ENCODE peak calls at places on chromosomes 11 and 22, in six cellular contexts. One of them, this sample, is unnamed.

GRCh38 chr11:85886089-85887056 is 31.2 kb downstream of the CCDC83 start:
- DNase-seq in heart left ventricle: no peak
- DNase-seq in spleen: no peak
- DNase-seq in BJ: peak; percentile 94
- DNase-seq in endothelial cell: no peak
- DNase-seq in fibroblast of mammary gland: peak; percentile 57
- DNase-seq in this sample: peak; percentile 71

GRCh38 chr11:28833670-28834069 is 725.5 kb downstream of the METTL15 start:
- DNase-seq in heart left ventricle: no peak
- DNase-seq in spleen: no peak
- DNase-seq in BJ: peak; percentile 65
- DNase-seq in endothelial cell: no peak
- DNase-seq in fibroblast of mammary gland: peak; percentile 72
- DNase-seq in this sample: no peak

GRCh38 chr11:8253566-8253965 is 10.1 kb downstream of the LMO1 start:
- DNase-seq in heart left ventricle: no peak
- DNase-seq in spleen: peak; percentile 18
- DNase-seq in BJ: no peak
- DNase-seq in endothelial cell: no peak
- DNase-seq in fibroblast of mammary gland: no peak
- DNase-seq in this sample: no peak

GRCh38 chr22:46025973-46026906 is 49.3 kb upstream of the WNT7B start:
- DNase-seq in heart left ventricle: no peak
- DNase-seq in spleen: peak; percentile 63
- DNase-seq in BJ: no peak
- DNase-seq in endothelial cell: no peak
- DNase-seq in fibroblast of mammary gland: no peak
- DNase-seq in this sample: no peak

GRCh38 chr22:37158963-37159290 is 9.2 kb upstream of the IL2RB start:
- DNase-seq in heart left ventricle: no peak
- DNase-seq in spleen: no peak
- DNase-seq in BJ: no peak
- DNase-seq in endothelial cell: no peak
- DNase-seq in fibroblast of mammary gland: no peak
- DNase-seq in this sample: no peak

GRCh38 chr11:118792642-118793124 is 1.7 kb upstream of the DDX6 start:
- DNase-seq in heart left ventricle: peak; percentile 80
- DNase-seq in spleen: peak; percentile 84
- DNase-seq in BJ: peak; percentile 53
- DNase-seq in endothelial cell: peak; percentile 56
- DNase-seq in fibroblast of mammary gland: peak; percentile 90
- DNase-seq in this sample: no peak

GRCh38 chr11:57476223-57476882 is 16.0 kb downstream of the RTN4RL2 start:
- DNase-seq in heart left ventricle: peak; percentile 48
- DNase-seq in spleen: peak; percentile 87
- DNase-seq in BJ: no peak
- DNase-seq in endothelial cell: no peak
- DNase-seq in fibroblast of mammary gland: no peak
- DNase-seq in this sample: no peak

GRCh38 chr11:63871962-63872832 is 33.3 kb downstream of the MARK2 start:
- DNase-seq in heart left ventricle: peak; percentile 86
- DNase-seq in spleen: peak; percentile 89
- DNase-seq in BJ: peak; percentile 92
- DNase-seq in endothelial cell: peak; percentile 44
- DNase-seq in fibroblast of mammary gland: peak; percentile 95
- DNase-seq in this sample: peak; percentile 70

GRCh38 chr11:94563176-94563847 is 3.9 kb upstream of the PIWIL4 start:
- DNase-seq in heart left ventricle: no peak
- DNase-seq in spleen: no peak
- DNase-seq in BJ: no peak
- DNase-seq in endothelial cell: no peak
- DNase-seq in fibroblast of mammary gland: peak; percentile 72
- DNase-seq in this sample: no peak

GRCh38 chr11:72605958-72606357 is 68.3 kb downstream of the PDE2A start:
- DNase-seq in heart left ventricle: no peak
- DNase-seq in spleen: no peak
- DNase-seq in BJ: no peak
- DNase-seq in endothelial cell: no peak
- DNase-seq in fibroblast of mammary gland: no peak
- DNase-seq in this sample: no peak

GRCh38 chr11:75148436-75148983 is 2.4 kb upstream of the SLCO2B1 start:
- DNase-seq in heart left ventricle: no peak
- DNase-seq in spleen: no peak
- DNase-seq in BJ: no peak
- DNase-seq in endothelial cell: no peak
- DNase-seq in fibroblast of mammary gland: no peak
- DNase-seq in this sample: no peak

GRCh38 chr22:49664371-49664881 is 163.2 kb downstream of the BRD1 start:
- DNase-seq in heart left ventricle: peak; percentile 2
- DNase-seq in spleen: no peak
- DNase-seq in BJ: no peak
- DNase-seq in endothelial cell: no peak
- DNase-seq in fibroblast of mammary gland: no peak
- DNase-seq in this sample: no peak

GRCh38 chr22:24601217-24602104 is 1.5 kb upstream of the GGT1 start:
- DNase-seq in heart left ventricle: peak; percentile 65
- DNase-seq in spleen: no peak
- DNase-seq in BJ: no peak
- DNase-seq in endothelial cell: no peak
- DNase-seq in fibroblast of mammary gland: no peak
- DNase-seq in this sample: no peak

GRCh38 chr22:37154925-37155712 is 5.4 kb upstream of the IL2RB start:
- DNase-seq in heart left ventricle: no peak
- DNase-seq in spleen: no peak
- DNase-seq in BJ: no peak
- DNase-seq in endothelial cell: no peak
- DNase-seq in fibroblast of mammary gland: peak; percentile 16
- DNase-seq in this sample: no peak

GRCh38 chr11:12502950-12503579 is 125.7 kb downstream of the PARVA start:
- DNase-seq in heart left ventricle: no peak
- DNase-seq in spleen: no peak
- DNase-seq in BJ: no peak
- DNase-seq in endothelial cell: no peak
- DNase-seq in fibroblast of mammary gland: peak; percentile 44
- DNase-seq in this sample: no peak

GRCh38 chr11:116738975-116739374 is 33.8 kb downstream of the BUD13 start:
- DNase-seq in heart left ventricle: no peak
- DNase-seq in spleen: no peak
- DNase-seq in BJ: no peak
- DNase-seq in endothelial cell: no peak
- DNase-seq in fibroblast of mammary gland: no peak
- DNase-seq in this sample: no peak

GRCh38 chr22:43110444-43110926 is at the start of gene BIK:
- DNase-seq in heart left ventricle: no peak
- DNase-seq in spleen: peak; percentile 84
- DNase-seq in BJ: no peak
- DNase-seq in endothelial cell: peak; percentile 50
- DNase-seq in fibroblast of mammary gland: peak; percentile 14
- DNase-seq in this sample: no peak

GRCh38 chr11:87266751-87267150 is 229.0 kb downstream of the TMEM135 start:
- DNase-seq in heart left ventricle: no peak
- DNase-seq in spleen: no peak
- DNase-seq in BJ: no peak
- DNase-seq in endothelial cell: no peak
- DNase-seq in fibroblast of mammary gland: no peak
- DNase-seq in this sample: no peak

GRCh38 chr11:75445315-75445953 is 12.4 kb upstream of the KLHL35 start:
- DNase-seq in heart left ventricle: peak; percentile 58
- DNase-seq in spleen: peak; percentile 88
- DNase-seq in BJ: no peak
- DNase-seq in endothelial cell: peak; percentile 83
- DNase-seq in fibroblast of mammary gland: peak; percentile 43
- DNase-seq in this sample: peak; percentile 8

GRCh38 chr22:27331526-27332281 is 469.9 kb downstream of the MN1 start:
- DNase-seq in heart left ventricle: no peak
- DNase-seq in spleen: no peak
- DNase-seq in BJ: no peak
- DNase-seq in endothelial cell: peak; percentile 54
- DNase-seq in fibroblast of mammary gland: peak; percentile 28
- DNase-seq in this sample: no peak

GRCh38 chr11:3158821-3159220 is 6.3 kb downstream of the OSBPL5 start:
- DNase-seq in heart left ventricle: no peak
- DNase-seq in spleen: peak; percentile 55
- DNase-seq in BJ: no peak
- DNase-seq in endothelial cell: no peak
- DNase-seq in fibroblast of mammary gland: no peak
- DNase-seq in this sample: no peak

GRCh38 chr11:67032830-67033555 is 10.1 kb downstream of the SYT12 start:
- DNase-seq in heart left ventricle: no peak
- DNase-seq in spleen: no peak
- DNase-seq in BJ: peak; percentile 59
- DNase-seq in endothelial cell: no peak
- DNase-seq in fibroblast of mammary gland: peak; percentile 92
- DNase-seq in this sample: peak; percentile 44

GRCh38 chr22:30314918-30315317 is 11.8 kb downstream of the TBC1D10A start:
- DNase-seq in heart left ventricle: no peak
- DNase-seq in spleen: no peak
- DNase-seq in BJ: no peak
- DNase-seq in endothelial cell: no peak
- DNase-seq in fibroblast of mammary gland: no peak
- DNase-seq in this sample: no peak

GRCh38 chr11:41499429-41499828 is 40.0 kb upstream of the LRRC4C start:
- DNase-seq in heart left ventricle: no peak
- DNase-seq in spleen: no peak
- DNase-seq in BJ: no peak
- DNase-seq in endothelial cell: no peak
- DNase-seq in fibroblast of mammary gland: no peak
- DNase-seq in this sample: no peak

GRCh38 chr22:47090591-47091240 is 328.3 kb downstream of the TBC1D22A start:
- DNase-seq in heart left ventricle: no peak
- DNase-seq in spleen: no peak
- DNase-seq in BJ: no peak
- DNase-seq in endothelial cell: no peak
- DNase-seq in fibroblast of mammary gland: peak; percentile 38
- DNase-seq in this sample: peak; percentile 27

GRCh38 chr22:40856513-40857308 is at the start of the genes ST13 and XPNPEP3:
- DNase-seq in heart left ventricle: peak; percentile 98
- DNase-seq in spleen: peak; percentile 99
- DNase-seq in BJ: peak; percentile 81
- DNase-seq in endothelial cell: peak; percentile 97
- DNase-seq in fibroblast of mammary gland: peak; percentile 96
- DNase-seq in this sample: peak; percentile 91

GRCh38 chr11:39365809-39366436 is 2093.5 kb downstream of the LRRC4C start:
- DNase-seq in heart left ventricle: no peak
- DNase-seq in spleen: no peak
- DNase-seq in BJ: no peak
- DNase-seq in endothelial cell: no peak
- DNase-seq in fibroblast of mammary gland: no peak
- DNase-seq in this sample: no peak

GRCh38 chr11:28657378-28658030 is 549.3 kb downstream of the METTL15 start:
- DNase-seq in heart left ventricle: no peak
- DNase-seq in spleen: no peak
- DNase-seq in BJ: no peak
- DNase-seq in endothelial cell: no peak
- DNase-seq in fibroblast of mammary gland: no peak
- DNase-seq in this sample: no peak

GRCh38 chr11:73191151-73191550 is 26.9 kb upstream of the P2RY2 start:
- DNase-seq in heart left ventricle: no peak
- DNase-seq in spleen: no peak
- DNase-seq in BJ: no peak
- DNase-seq in endothelial cell: no peak
- DNase-seq in fibroblast of mammary gland: no peak
- DNase-seq in this sample: no peak

GRCh38 chr11:129951201-129951882 is 51.3 kb downstream of the PRDM10 start:
- DNase-seq in heart left ventricle: no peak
- DNase-seq in spleen: no peak
- DNase-seq in BJ: no peak
- DNase-seq in endothelial cell: no peak
- DNase-seq in fibroblast of mammary gland: no peak
- DNase-seq in this sample: no peak

GRCh38 chr11:55914482-55914881 is at the start of gene OR5W2:
- DNase-seq in heart left ventricle: no peak
- DNase-seq in spleen: no peak
- DNase-seq in BJ: no peak
- DNase-seq in endothelial cell: no peak
- DNase-seq in fibroblast of mammary gland: no peak
- DNase-seq in this sample: no peak

GRCh38 chr22:39068033-39068785 is 8.9 kb upstream of the APOBEC3G start:
- DNase-seq in heart left ventricle: no peak
- DNase-seq in spleen: no peak
- DNase-seq in BJ: no peak
- DNase-seq in endothelial cell: no peak
- DNase-seq in fibroblast of mammary gland: no peak
- DNase-seq in this sample: no peak
- TF ChIP-seq CTCF in heart left ventricle: no peak
- TF ChIP-seq CTCF in spleen: no peak
- TF ChIP-seq CTCF in BJ: no peak
- TF ChIP-seq CTCF in endothelial cell: no peak
- TF ChIP-seq CTCF in fibroblast of mammary gland: no peak
- TF ChIP-seq CTCF in this sample: no peak

GRCh38 chr11:77062924-77063323 is 3.8 kb upstream of the CAPN5 start:
- DNase-seq in heart left ventricle: no peak
- DNase-seq in spleen: no peak
- DNase-seq in BJ: no peak
- DNase-seq in endothelial cell: no peak
- DNase-seq in fibroblast of mammary gland: no peak
- DNase-seq in this sample: no peak
- TF ChIP-seq CTCF in heart left ventricle: no peak
- TF ChIP-seq CTCF in spleen: no peak
- TF ChIP-seq CTCF in BJ: no peak
- TF ChIP-seq CTCF in endothelial cell: no peak
- TF ChIP-seq CTCF in fibroblast of mammary gland: peak; percentile 16
- TF ChIP-seq CTCF in this sample: no peak

GRCh38 chr11:122756417-122756816 is 81.9 kb upstream of the CRTAM start:
- DNase-seq in heart left ventricle: peak; percentile 38
- DNase-seq in spleen: peak; percentile 92
- DNase-seq in BJ: no peak
- DNase-seq in endothelial cell: peak; percentile 14
- DNase-seq in fibroblast of mammary gland: no peak
- DNase-seq in this sample: no peak
- TF ChIP-seq CTCF in heart left ventricle: no peak
- TF ChIP-seq CTCF in spleen: peak; percentile 85
- TF ChIP-seq CTCF in BJ: no peak
- TF ChIP-seq CTCF in endothelial cell: no peak
- TF ChIP-seq CTCF in fibroblast of mammary gland: no peak
- TF ChIP-seq CTCF in this sample: peak; percentile 20

DNA sequence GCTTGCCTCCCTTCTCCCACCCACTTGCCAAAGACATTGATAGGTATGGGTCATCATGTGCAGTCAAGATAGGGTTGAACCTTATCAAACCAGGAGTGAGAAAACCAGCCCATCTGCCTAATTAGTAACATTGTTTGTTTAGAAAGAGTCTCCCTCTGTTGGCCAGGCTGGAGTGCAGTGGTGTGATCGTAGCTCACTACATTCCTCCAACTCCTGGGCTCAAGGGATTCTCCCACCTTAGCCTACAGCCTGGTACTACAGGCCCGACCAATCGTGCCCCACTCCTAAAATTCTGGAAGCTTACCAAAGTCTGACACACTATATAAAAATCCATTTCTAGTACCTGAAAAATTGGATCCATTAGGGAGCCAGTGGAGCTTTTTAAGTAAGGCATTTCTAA is 4.5 kb downstream of the C11orf71 start:
- DNase-seq in heart left ventricle: no peak
- DNase-seq in spleen: no peak
- DNase-seq in BJ: no peak
- DNase-seq in endothelial cell: peak; percentile 7
- DNase-seq in fibroblast of mammary gland: peak; percentile 16
- DNase-seq in this sample: no peak
- TF ChIP-seq CTCF in heart left ventricle: no peak
- TF ChIP-seq CTCF in spleen: no peak
- TF ChIP-seq CTCF in BJ: peak; percentile 33
- TF ChIP-seq CTCF in endothelial cell: no peak
- TF ChIP-seq CTCF in fibroblast of mammary gland: peak; percentile 43
- TF ChIP-seq CTCF in this sample: peak; percentile 32

This sample was measured in AG09319.